ENCODE peak calls at places on chromosomes 4 and X, in five cellular contexts. One of them, this sample, is unnamed.

GRCh38 chr4:94304365-94304971 is 38.2 kb downstream of the HPGDS start:
- DNase-seq in ELR: peak; percentile 46
- DNase-seq in BE2C: peak; percentile 39
- DNase-seq in effector memory CD4-positive, alpha-beta T cell: no peak
- DNase-seq in HFF-Myc: peak; percentile 9
- DNase-seq in this sample: no peak

GRCh38 chrX:111095974-111096870 is at the start of gene PAK3:
- DNase-seq in ELR: peak; percentile 82
- DNase-seq in BE2C: peak; percentile 58
- DNase-seq in effector memory CD4-positive, alpha-beta T cell: peak; percentile 41
- DNase-seq in HFF-Myc: peak; percentile 3
- DNase-seq in this sample: no peak

GRCh38 chr4:169142906-169143305 is 127.8 kb downstream of the SH3RF1 start:
- DNase-seq in ELR: no peak
- DNase-seq in BE2C: no peak
- DNase-seq in effector memory CD4-positive, alpha-beta T cell: no peak
- DNase-seq in HFF-Myc: no peak
- DNase-seq in this sample: no peak

GRCh38 chr4:102064747-102065442 is 274.4 kb downstream of the BANK1 start:
- DNase-seq in ELR: no peak
- DNase-seq in BE2C: no peak
- DNase-seq in effector memory CD4-positive, alpha-beta T cell: no peak
- DNase-seq in HFF-Myc: no peak
- DNase-seq in this sample: no peak

GRCh38 chr4:167642250-167642649 is 408.0 kb upstream of the SPOCK3 start:
- DNase-seq in ELR: no peak
- DNase-seq in BE2C: no peak
- DNase-seq in effector memory CD4-positive, alpha-beta T cell: no peak
- DNase-seq in HFF-Myc: no peak
- DNase-seq in this sample: no peak

GRCh38 chrX:106897259-106897658 is 5.9 kb downstream of the RIPPLY1 start:
- DNase-seq in ELR: peak; percentile 74
- DNase-seq in BE2C: no peak
- DNase-seq in effector memory CD4-positive, alpha-beta T cell: no peak
- DNase-seq in HFF-Myc: peak; percentile 6
- DNase-seq in this sample: no peak

GRCh38 chr4:76752911-76753494 is 144.9 kb downstream of the SOWAHB start:
- DNase-seq in ELR: peak; percentile 95
- DNase-seq in BE2C: peak; percentile 48
- DNase-seq in effector memory CD4-positive, alpha-beta T cell: no peak
- DNase-seq in HFF-Myc: peak; percentile 100
- DNase-seq in this sample: no peak

GRCh38 chr4:54063737-54064316 is 578 bp downstream of the CHIC2 start:
- DNase-seq in ELR: peak; percentile 50
- DNase-seq in BE2C: peak; percentile 39
- DNase-seq in effector memory CD4-positive, alpha-beta T cell: no peak
- DNase-seq in HFF-Myc: no peak
- DNase-seq in this sample: peak; percentile 50

GRCh38 chr4:183444953-183445543 is 612 bp downstream of the CDKN2AIP start:
- DNase-seq in ELR: peak; percentile 38
- DNase-seq in BE2C: peak; percentile 41
- DNase-seq in effector memory CD4-positive, alpha-beta T cell: no peak
- DNase-seq in HFF-Myc: no peak
- DNase-seq in this sample: peak; percentile 49

GRCh38 chr4:16118090-16118489 is 34.3 kb upstream of the PROM1 start:
- DNase-seq in ELR: no peak
- DNase-seq in BE2C: no peak
- DNase-seq in effector memory CD4-positive, alpha-beta T cell: no peak
- DNase-seq in HFF-Myc: no peak
- DNase-seq in this sample: no peak

GRCh38 chr4:106245176-106245575 is 70.8 kb downstream of the TBCK start:
- DNase-seq in ELR: no peak
- DNase-seq in BE2C: no peak
- DNase-seq in effector memory CD4-positive, alpha-beta T cell: no peak
- DNase-seq in HFF-Myc: no peak
- DNase-seq in this sample: no peak

GRCh38 chrX:68842781-68843581 is 14.2 kb downstream of the EFNB1 start:
- DNase-seq in ELR: no peak
- DNase-seq in BE2C: no peak
- DNase-seq in effector memory CD4-positive, alpha-beta T cell: no peak
- DNase-seq in HFF-Myc: no peak
- DNase-seq in this sample: no peak

GRCh38 chr4:31741321-31741720 is 1021.2 kb downstream of the PCDH7 start:
- DNase-seq in ELR: peak; percentile 29
- DNase-seq in BE2C: no peak
- DNase-seq in effector memory CD4-positive, alpha-beta T cell: no peak
- DNase-seq in HFF-Myc: no peak
- DNase-seq in this sample: no peak

GRCh38 chrX:10329984-10330383 is 173.2 kb downstream of the CLCN4 start:
- DNase-seq in ELR: no peak
- DNase-seq in BE2C: no peak
- DNase-seq in effector memory CD4-positive, alpha-beta T cell: no peak
- DNase-seq in HFF-Myc: no peak
- DNase-seq in this sample: no peak

GRCh38 chr4:138910201-138910913 is 105.2 kb upstream of the NOCT start:
- DNase-seq in ELR: peak; percentile 36
- DNase-seq in BE2C: peak; percentile 60
- DNase-seq in effector memory CD4-positive, alpha-beta T cell: no peak
- DNase-seq in HFF-Myc: no peak
- DNase-seq in this sample: no peak

GRCh38 chr4:114076865-114077264 is 97.4 kb upstream of the ARSJ start:
- DNase-seq in ELR: peak; percentile 42
- DNase-seq in BE2C: no peak
- DNase-seq in effector memory CD4-positive, alpha-beta T cell: no peak
- DNase-seq in HFF-Myc: no peak
- DNase-seq in this sample: no peak

GRCh38 chrX:14616876-14617275 is 87.5 kb downstream of the GLRA2 start:
- DNase-seq in ELR: no peak
- DNase-seq in BE2C: no peak
- DNase-seq in effector memory CD4-positive, alpha-beta T cell: no peak
- DNase-seq in HFF-Myc: no peak
- DNase-seq in this sample: no peak

GRCh38 chrX:21723814-21724213 is 34.1 kb downstream of the SMPX start:
- DNase-seq in ELR: no peak
- DNase-seq in BE2C: peak; percentile 76
- DNase-seq in effector memory CD4-positive, alpha-beta T cell: no peak
- DNase-seq in HFF-Myc: no peak
- DNase-seq in this sample: no peak

GRCh38 chrX:152901816-152902501 is 4.1 kb downstream of the ZNF185 start:
- DNase-seq in ELR: no peak
- DNase-seq in BE2C: no peak
- DNase-seq in effector memory CD4-positive, alpha-beta T cell: no peak
- DNase-seq in HFF-Myc: no peak
- DNase-seq in this sample: no peak

GRCh38 chrX:19579485-19579884 is 64.2 kb upstream of the MAP3K15 start:
- DNase-seq in ELR: peak; percentile 68
- DNase-seq in BE2C: no peak
- DNase-seq in effector memory CD4-positive, alpha-beta T cell: no peak
- DNase-seq in HFF-Myc: no peak
- DNase-seq in this sample: no peak

GRCh38 chrX:34978171-34978570 is 35.6 kb downstream of the FAM47B start:
- DNase-seq in ELR: no peak
- DNase-seq in BE2C: no peak
- DNase-seq in effector memory CD4-positive, alpha-beta T cell: no peak
- DNase-seq in HFF-Myc: no peak
- DNase-seq in this sample: no peak

GRCh38 chr4:2442175-2442993 is 23.6 kb downstream of the CFAP99 start:
- DNase-seq in ELR: no peak
- DNase-seq in BE2C: no peak
- DNase-seq in effector memory CD4-positive, alpha-beta T cell: no peak
- DNase-seq in HFF-Myc: no peak
- DNase-seq in this sample: no peak